ENCODE peak calls at places on chromosome X, in eight cellular contexts. K, Y, F, P, X, T, E and L are unnamed samples.

GRCh38 chrX:21996872-21997271 is 35.3 kb upstream of the PHEX start:
- DNase-seq in K (no peak), Y (no peak), F (peak; percentile 1), P (no peak), X (no peak), T (peak; percentile 75), E (no peak), L (peak; percentile 74)

GRCh38 chrX:24643116-24643515 is 4.0 kb downstream of the PCYT1B start:
- DNase-seq in K (no peak), Y (no peak), F (no peak), P (no peak), X (no peak), T (no peak), E (no peak), L (no peak)

GRCh38 chrX:150536455-150537116 is 31.8 kb upstream of the MTM1 start:
- DNase-seq in K (no peak), Y (no peak), F (no peak), P (no peak), X (no peak), T (no peak), E (no peak), L (no peak)

GRCh38 chrX:439236-439635 is 52.5 kb upstream of the PPP2R3B start:
- DNase-seq in K (no peak), Y (no peak), F (no peak), P (no peak), X (no peak), T (no peak), E (no peak), L (no peak)

GRCh38 chrX:41516995-41517660 is 70.0 kb downstream of the NYX start:
- DNase-seq in K (no peak), Y (no peak), F (no peak), P (no peak), X (no peak), T (no peak), E (no peak), L (no peak)

GRCh38 chrX:99172958-99173357 is 1237.1 kb downstream of the PCDH19 start:
- DNase-seq in K (peak; percentile 68), Y (no peak), F (no peak), P (no peak), X (no peak), T (no peak), E (no peak), L (no peak)

GRCh38 chrX:154369453-154370299 is 4.8 kb downstream of the FLNA start:
- DNase-seq in K (peak; percentile 88), Y (peak; percentile 51), F (peak; percentile 87), P (peak; percentile 77), X (peak; percentile 86), T (peak; percentile 54), E (peak; percentile 53), L (peak; percentile 56)

GRCh38 chrX:74537011-74537390 is 77.4 kb downstream of the RLIM start:
- DNase-seq in K (peak; percentile 68), Y (no peak), F (no peak), P (no peak), X (peak; percentile 11), T (no peak), E (no peak), L (no peak)

GRCh38 chrX:149522914-149523313 is 17.8 kb upstream of the IDS start:
- DNase-seq in K (no peak), Y (no peak), F (peak; percentile 19), P (no peak), X (no peak), T (no peak), E (no peak), L (no peak)

GRCh38 chrX:95427389-95427788 is 1257.3 kb upstream of the DIAPH2 start:
- DNase-seq in K (no peak), Y (no peak), F (no peak), P (no peak), X (no peak), T (no peak), E (no peak), L (no peak)

GRCh38 chrX:70262952-70263567 is 3.1 kb upstream of the P2RY4 start:
- DNase-seq in K (peak; percentile 90), Y (peak; percentile 56), F (peak; percentile 72), P (peak; percentile 14), X (peak; percentile 73), T (no peak), E (no peak), L (no peak)

GRCh38 chrX:143568467-143568866 is 51.2 kb upstream of the SPANXN3 start:
- DNase-seq in K (no peak), Y (no peak), F (no peak), P (no peak), X (no peak), T (no peak), E (no peak), L (no peak)

GRCh38 chrX:43165343-43165920 is 387.5 kb upstream of the PPP1R2C start:
- DNase-seq in K (no peak), Y (no peak), F (no peak), P (no peak), X (no peak), T (no peak), E (no peak), L (no peak)

GRCh38 chrX:134431894-134432293 is 28.1 kb upstream of the HPRT1 start:
- DNase-seq in K (no peak), Y (no peak), F (no peak), P (no peak), X (no peak), T (no peak), E (no peak), L (peak; percentile 62)